ENCODE peak calls at places on chromosomes 12 and 14, in eight cellular contexts. B is A549, J is tibial nerve, O is lung, R is heart left ventricle, M is PC-3, F is mucosa of descending colon, S is fibroblast of lung. K is an unnamed sample. For H3K4me1, the result is how much of the 10 kb centered on the place peaks cover.

GRCh38 chr12:79687711-79688270 is 3.0 kb downstream of the PAWR start:
- DNase-seq in B (no peak), J (no peak), O (no peak), R (no peak), M (no peak), F (no peak), S (no peak), K (no peak)

GRCh38 chr14:104359301-104359968 is 220.1 kb upstream of the C14orf180 start:
- DNase-seq in B (no peak), J (no peak), O (no peak), R (no peak), M (no peak), F (peak), S (no peak), K (no peak)

GRCh38 chr14:21917699-21918436 is 244.2 kb upstream of the OR4E1 start:
- DNase-seq in B (peak), J (no peak), O (no peak), R (peak), M (peak), F (no peak), S (peak), K (no peak)

GRCh38 chr14:61567838-61568571 is 127.3 kb upstream of the HIF1A start:
- DNase-seq in B (no peak), J (no peak), O (no peak), R (peak), M (no peak), F (no peak), S (no peak), K (no peak)

GRCh38 chr12:45483571-45483970 is 245.9 kb upstream of the ARID2 start:
- DNase-seq in B (no peak), J (no peak), O (no peak), R (peak), M (peak), F (no peak), S (peak), K (no peak)

GRCh38 chr14:92589213-92589852 is 75.8 kb downstream of the RIN3 start:
- DNase-seq in B (peak), J (no peak), O (no peak), R (no peak), M (peak), F (no peak), S (peak), K (peak)

GRCh38 chr14:106883218-106883692 is 1356.9 kb downstream of the TMEM121 start:
- DNase-seq in B (peak), J (no peak), O (no peak), R (peak), M (peak), F (peak), S (no peak), K (no peak)

GRCh38 chr14:34930591-34931069 is 52.2 kb upstream of the SRP54 start:
- DNase-seq in B (no peak), J (no peak), O (no peak), R (no peak), M (no peak), F (no peak), S (no peak), K (no peak)

GRCh38 chr14:105445290-105445689 is 25.7 kb downstream of the MTA1 start:
- DNase-seq in B (no peak), J (no peak), O (no peak), R (no peak), M (no peak), F (peak), S (no peak), K (no peak)

GRCh38 chr14:22980672-22981089 is 1.7 kb downstream of the AJUBA start:
- DNase-seq in B (peak), J (no peak), O (peak), R (peak), M (peak), F (no peak), S (no peak), K (peak)

GRCh38 chr12:98440165-98440581 is 75.2 kb upstream of the TMPO start:
- DNase-seq in B (peak), J (peak), O (peak), R (peak), M (peak), F (no peak), S (peak), K (peak)

GRCh38 chr12:21330682-21331253 is 3.9 kb downstream of the SLCO1A2 start:
- DNase-seq in B (peak), J (no peak), O (no peak), R (no peak), M (peak), F (no peak), S (peak), K (peak)

DNA sequence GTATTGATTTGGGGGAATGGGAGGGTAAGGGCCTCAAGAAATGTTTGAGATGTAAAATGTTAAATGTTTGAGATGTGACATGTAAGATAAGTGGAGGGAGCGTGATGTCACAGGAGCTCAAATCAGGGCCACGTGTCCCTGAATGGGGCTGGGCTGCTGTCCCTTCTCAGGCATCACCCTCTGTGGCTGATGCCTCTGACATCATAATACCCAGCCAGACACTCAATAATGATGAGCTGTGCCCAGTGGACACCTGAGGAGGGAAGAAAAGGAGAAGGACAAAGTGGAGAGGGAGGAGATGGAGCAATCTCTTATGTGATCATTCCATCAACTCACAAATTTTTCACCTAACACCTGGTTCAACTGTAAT is 120.8 kb downstream of the SAMD4A start:
- DNase-seq in B (no peak), J (no peak), O (no peak), R (no peak), M (no peak), F (no peak), S (no peak), K (no peak)
- H3K4me1 ChIP-seq in B (under half), J (under half), O (under half), R (half or more), M (under half), F (under half), S (under half), K (under half)

DNA sequence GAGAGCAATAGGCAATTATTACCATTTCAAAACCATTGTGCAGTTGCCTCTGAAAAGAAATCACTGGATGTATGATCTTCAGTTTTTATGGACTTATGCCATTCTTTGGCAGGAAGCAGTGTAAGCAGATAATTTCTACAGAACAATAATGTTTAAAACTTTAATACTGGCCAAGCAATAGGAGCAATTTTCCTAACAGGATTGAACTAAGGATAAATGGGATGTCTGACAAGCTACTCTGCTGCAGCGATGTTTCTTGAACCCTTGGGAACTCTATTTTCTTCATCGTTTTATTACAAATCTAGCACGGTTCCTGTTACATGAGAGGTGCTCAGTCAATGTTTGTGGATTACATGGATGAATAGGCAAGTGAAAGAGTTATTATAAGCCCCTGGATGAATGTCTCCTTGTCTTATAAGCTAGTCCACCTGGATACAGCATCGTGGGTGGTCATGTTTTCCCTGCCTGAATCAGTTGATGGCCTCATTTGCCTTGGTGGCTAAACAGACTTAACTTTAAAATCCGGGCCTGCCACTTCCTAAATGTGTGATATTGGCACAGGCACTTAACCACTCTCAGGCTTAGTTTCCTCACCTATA is 68.2 kb upstream of the MDM1 start:
- DNase-seq in B (no peak), J (no peak), O (no peak), R (no peak), M (no peak), F (no peak), S (no peak), K (no peak)
- TF ChIP-seq CTCF in B (no peak), J (no peak), O (no peak), R (no peak), M (no peak), F (no peak), S (no peak), K (no peak)

DNA sequence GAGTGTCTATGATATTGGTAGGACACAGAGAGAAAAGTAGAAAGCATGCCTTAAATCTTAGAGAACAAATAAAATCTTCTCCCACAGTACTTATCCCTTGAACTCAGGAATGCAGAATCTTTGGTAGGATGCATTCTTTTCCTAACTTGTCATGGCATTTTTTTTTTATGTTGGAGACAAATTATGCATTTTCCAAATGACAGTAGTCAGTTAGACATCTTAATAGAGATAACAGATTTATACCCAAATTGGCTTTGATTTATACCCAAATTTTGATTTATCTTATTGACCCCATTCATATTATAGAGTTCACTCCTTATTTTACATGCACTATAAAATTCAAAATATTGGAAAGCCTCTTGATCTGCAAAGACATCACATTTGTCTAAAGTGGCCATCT is 132.9 kb downstream of the CNTN1 start:
- DNase-seq in B (no peak), J (no peak), O (no peak), R (no peak), M (no peak), F (no peak), S (no peak), K (no peak)
- H3K4me1 ChIP-seq in B (half or more), J (under half), O (under half), R (under half), M (under half), F (under half), S (under half), K (under half)

GRCh38 chr12:55743131-55743921 is 404 bp downstream of the GDF11 start:
- DNase-seq in B (peak), J (no peak), O (no peak), R (peak), M (peak), F (peak), S (peak), K (peak)
- TF ChIP-seq CTCF in B (no peak), J (peak), O (no peak), R (no peak), M (no peak), F (no peak), S (no peak), K (no peak)

DNA sequence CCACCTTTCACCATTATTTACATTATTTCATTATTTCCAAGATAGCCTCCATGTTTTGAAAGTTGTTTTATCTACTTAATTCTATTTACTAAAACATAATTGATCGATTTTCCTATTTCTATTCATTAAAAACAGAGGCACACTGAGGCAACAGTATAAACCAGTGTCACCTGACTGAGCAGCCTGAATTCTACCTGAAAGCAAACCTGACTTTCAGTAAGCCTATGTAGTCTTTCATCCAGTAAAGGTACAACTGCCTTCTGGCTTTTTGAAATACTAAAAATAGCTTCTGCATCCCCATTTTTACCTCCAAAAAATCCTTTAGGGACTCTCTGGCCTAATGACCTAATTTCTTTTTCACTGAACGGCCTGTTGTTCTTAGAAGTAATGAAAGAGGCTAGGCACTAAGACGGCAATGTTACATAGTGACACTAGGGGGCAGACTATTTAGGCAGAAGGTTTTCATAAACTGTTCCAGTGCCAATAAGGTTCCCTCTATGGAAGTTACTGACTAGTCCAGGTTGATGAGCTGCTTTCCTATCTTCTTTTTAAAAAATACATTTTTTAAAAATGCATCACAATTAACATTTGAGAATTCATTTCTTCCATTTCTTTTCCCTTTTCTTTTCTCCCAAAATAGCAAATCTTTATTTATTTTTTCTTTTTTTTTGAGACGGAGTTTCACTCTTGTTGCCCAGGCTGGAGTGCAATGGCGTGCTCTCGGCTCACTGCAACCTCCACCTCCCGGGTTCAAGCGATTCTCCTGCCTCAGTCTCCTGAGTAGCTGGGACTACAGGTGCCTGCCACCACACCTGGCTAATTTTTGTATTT is 17.5 kb downstream of the ANAPC5 start:
- DNase-seq in B (peak), J (no peak), O (no peak), R (no peak), M (peak), F (no peak), S (peak), K (no peak)
- H3K4me1 ChIP-seq in B (under half), J (under half), O (under half), R (under half), M (under half), F (under half), S (under half), K (under half)

K was measured in Caco-2.